ENCODE peak calls at places on chromosomes 3 and 15, in five cellular contexts. K, H, Q, R and A are unnamed samples.

GRCh38 chr3:180294282-180295027 is 257.7 kb upstream of the PEX5L start:
- DNase-seq in H (no peak), Q (no peak), R (no peak), K (no peak), A (no peak)

GRCh38 chr3:159852821-159853505 is 135.7 kb upstream of the IL12A start:
- DNase-seq in R (peak), H (no peak), K (peak), Q (peak), A (no peak)

GRCh38 chr3:141603473-141604035 is 116.7 kb downstream of the RASA2 start:
- DNase-seq in H (no peak), R (no peak), Q (no peak), K (no peak), A (no peak)

GRCh38 chr3:12232785-12233317 is 56.0 kb upstream of the PPARG start:
- DNase-seq in K (no peak), R (no peak), Q (no peak), H (no peak), A (no peak)

GRCh38 chr15:67093146-67093874 is 27.9 kb downstream of the SMAD3 start:
- DNase-seq in R (no peak), H (peak), K (no peak), Q (no peak), A (no peak)

GRCh38 chr3:112982710-112983109 is 7.8 kb upstream of the CD200R1 start:
- DNase-seq in H (no peak), K (no peak), R (no peak), Q (no peak), A (no peak)

GRCh38 chr3:54304867-54305266 is 182.5 kb downstream of the CACNA2D3 start:
- DNase-seq in R (no peak), H (no peak), Q (no peak), K (no peak), A (no peak)

GRCh38 chr3:11764931-11765363 is 81.7 kb downstream of the TAMM41 start:
- DNase-seq in K (peak), R (peak), H (peak), Q (peak), A (peak)

GRCh38 chr15:40323953-40324937 is 753 bp downstream of the INAFM2 start:
- DNase-seq in K (no peak), H (peak), R (no peak), Q (no peak), A (no peak)

GRCh38 chr3:179264456-179264855 is 13.5 kb upstream of the KCNMB3 start:
- DNase-seq in R (no peak), Q (no peak), H (no peak), K (no peak), A (no peak)

GRCh38 chr3:179268400-179269051 is 17.6 kb upstream of the KCNMB3 start:
- DNase-seq in R (no peak), K (no peak), H (peak), Q (no peak), A (no peak)

GRCh38 chr3:179266701-179267211 is 15.8 kb upstream of the KCNMB3 start:
- DNase-seq in K (no peak), H (peak), Q (no peak), R (no peak), A (no peak)

GRCh38 chr3:179265092-179265491 is 14.2 kb upstream of the KCNMB3 start:
- DNase-seq in Q (no peak), H (no peak), K (no peak), R (no peak), A (no peak)

DNA sequence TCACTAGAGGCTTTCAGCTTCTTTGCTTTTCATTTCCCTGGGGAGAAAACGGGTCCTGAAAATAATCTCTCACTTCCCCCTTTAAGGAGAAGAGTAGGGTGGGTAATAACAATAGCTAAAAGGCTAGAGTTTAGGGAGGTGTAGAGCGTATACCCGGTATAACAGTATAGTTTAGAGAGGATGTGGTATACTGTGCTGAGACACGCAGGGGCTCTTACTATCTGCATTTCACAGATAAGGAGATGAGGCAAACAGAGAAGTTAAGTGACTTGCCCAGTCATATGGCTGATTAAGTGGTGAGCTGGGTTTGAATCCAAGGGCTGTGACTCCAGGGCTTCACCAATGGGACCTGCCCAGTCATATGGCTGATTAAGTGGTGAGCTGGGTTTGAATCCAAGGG is 15.0 kb upstream of the KCNMB3 start:
- DNase-seq in Q (no peak), R (no peak), K (no peak), H (peak), A (no peak)
- H3K4me3 ChIP-seq in Q (no peak), R (no peak), K (no peak), H (no peak), A (no peak)

GRCh38 chr3:143002727-143003126 is 1.4 kb downstream of the U2SURP start:
- DNase-seq in H (peak), K (no peak), Q (no peak), R (no peak), A (no peak)

GRCh38 chr3:143001034-143001368 is 369 bp upstream of the U2SURP start:
- DNase-seq in K (no peak), R (no peak), H (no peak), Q (no peak), A (no peak)

GRCh38 chr3:143002083-143002712 is 828 bp downstream of the U2SURP start:
- DNase-seq in R (no peak), K (peak), Q (peak), H (peak), A (no peak)

GRCh38 chr3:143000525-143000924 is 845 bp upstream of the U2SURP start:
- DNase-seq in R (no peak), K (peak), H (no peak), Q (peak), A (no peak)

DNA sequence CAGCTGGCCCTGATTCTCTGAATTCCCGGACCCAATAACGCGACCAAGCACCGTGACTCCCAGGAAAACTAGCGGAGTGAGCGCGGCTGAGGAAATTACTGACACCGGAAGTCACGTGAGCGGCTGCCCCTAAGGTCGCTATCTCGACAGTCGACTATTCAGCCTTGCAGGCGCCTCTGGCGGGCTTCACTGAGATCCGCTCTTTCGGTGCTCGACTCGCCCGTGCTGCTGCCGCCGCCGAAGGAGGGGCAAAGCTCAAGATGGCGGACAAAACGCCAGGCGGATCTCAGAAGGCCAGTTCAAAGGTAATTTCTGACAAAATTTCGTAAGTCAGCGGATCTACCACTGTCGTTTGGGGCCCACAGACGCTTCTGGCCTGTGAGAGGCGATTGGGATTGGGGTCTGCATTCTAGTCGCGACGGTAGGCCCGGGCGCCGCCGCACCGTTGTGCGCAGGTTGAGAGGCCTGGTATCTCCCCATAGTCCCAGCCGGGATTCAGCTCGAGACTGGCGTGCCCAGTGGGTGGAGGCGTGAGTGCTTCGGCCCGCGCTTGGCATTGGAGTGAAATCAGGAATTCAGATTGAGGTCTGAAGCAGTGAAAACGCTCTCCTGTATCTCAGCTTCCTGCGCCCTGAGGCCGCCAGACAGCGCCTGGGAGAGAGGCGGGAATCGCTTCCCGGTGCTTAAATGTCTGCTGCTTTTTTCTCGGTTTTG is at the start of gene U2SURP:
- DNase-seq in K (peak), Q (peak), H (peak), R (peak), A (peak)
- H3K4me3 ChIP-seq in K (peak), Q (peak), H (peak), R (peak), A (peak)

GRCh38 chr15:83887404-83887803 is 233.5 kb downstream of the ADAMTSL3 start:
- DNase-seq in H (no peak), Q (no peak), R (no peak), K (no peak), A (no peak)
- H3K4me3 ChIP-seq in H (no peak), Q (no peak), R (no peak), K (no peak), A (no peak)

GRCh38 chr15:93028111-93028631 is 60.8 kb downstream of the RGMA start:
- DNase-seq in Q (peak), H (no peak), K (no peak), R (no peak), A (no peak)

GRCh38 chr15:93025625-93025982 is 63.4 kb downstream of the RGMA start:
- DNase-seq in Q (no peak), H (no peak), R (no peak), K (no peak), A (no peak)

GRCh38 chr15:93026359-93026758 is 62.7 kb downstream of the RGMA start:
- DNase-seq in K (no peak), R (no peak), H (no peak), Q (no peak), A (no peak)

GRCh38 chr15:93028632-93029612 is 60.1 kb downstream of the RGMA start:
- DNase-seq in R (no peak), K (peak), H (peak), Q (peak), A (peak)

GRCh38 chr15:93027413-93027812 is 61.6 kb downstream of the RGMA start:
- DNase-seq in Q (no peak), H (no peak), K (no peak), R (no peak), A (no peak)
- H3K4me3 ChIP-seq in Q (no peak), H (no peak), K (no peak), R (no peak), A (no peak)

DNA sequence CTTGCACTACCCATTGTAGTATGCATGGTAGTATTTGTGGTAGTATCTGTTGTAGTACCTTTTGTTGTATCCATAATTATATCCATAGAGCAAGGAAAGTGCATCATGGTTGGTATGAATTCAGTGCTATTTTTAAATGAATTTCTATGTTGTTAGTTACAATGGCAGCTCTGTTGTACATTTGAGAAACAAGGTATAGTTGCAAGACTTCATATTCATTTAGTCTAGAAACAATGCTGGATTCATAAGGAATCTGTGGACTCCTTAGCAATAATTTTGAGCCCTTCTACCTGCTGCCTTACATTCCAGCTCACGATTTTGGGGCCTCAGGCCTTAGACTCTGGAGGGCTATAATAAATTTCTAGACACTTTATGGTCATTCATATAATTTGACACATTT is 141.8 kb downstream of the FAM43A start:
- DNase-seq in K (no peak), H (no peak), Q (no peak), R (no peak), A (no peak)
- H3K4me3 ChIP-seq in K (no peak), H (no peak), Q (no peak), R (no peak), A (no peak)

GRCh38 chr3:59335338-59335737 is 285.5 kb upstream of the CFAP20DC start:
- DNase-seq in Q (no peak), R (no peak), K (no peak), H (no peak), A (no peak)
- H3K4me3 ChIP-seq in Q (no peak), R (no peak), K (no peak), H (no peak), A (no peak)

GRCh38 chr3:58570851-58571250 is 6.3 kb downstream of the FAM107A start:
- DNase-seq in R (no peak), Q (no peak), H (no peak), K (no peak), A (no peak)

GRCh38 chr3:58574682-58575081 is 2.5 kb downstream of the FAM107A start:
- DNase-seq in Q (no peak), R (no peak), K (no peak), H (no peak), A (no peak)

GRCh38 chr3:58572634-58573230 is 4.5 kb downstream of the FAM107A start:
- DNase-seq in Q (no peak), K (no peak), H (no peak), R (no peak), A (no peak)

GRCh38 chr3:58573638-58574037 is 3.6 kb downstream of the FAM107A start:
- DNase-seq in R (no peak), K (no peak), H (no peak), Q (peak), A (no peak)

GRCh38 chr3:58572013-58572633 is 5.1 kb downstream of the FAM107A start:
- DNase-seq in Q (no peak), K (peak), H (peak), R (no peak), A (no peak)
- H3K4me3 ChIP-seq in Q (no peak), K (no peak), H (no peak), R (no peak), A (no peak)

DNA sequence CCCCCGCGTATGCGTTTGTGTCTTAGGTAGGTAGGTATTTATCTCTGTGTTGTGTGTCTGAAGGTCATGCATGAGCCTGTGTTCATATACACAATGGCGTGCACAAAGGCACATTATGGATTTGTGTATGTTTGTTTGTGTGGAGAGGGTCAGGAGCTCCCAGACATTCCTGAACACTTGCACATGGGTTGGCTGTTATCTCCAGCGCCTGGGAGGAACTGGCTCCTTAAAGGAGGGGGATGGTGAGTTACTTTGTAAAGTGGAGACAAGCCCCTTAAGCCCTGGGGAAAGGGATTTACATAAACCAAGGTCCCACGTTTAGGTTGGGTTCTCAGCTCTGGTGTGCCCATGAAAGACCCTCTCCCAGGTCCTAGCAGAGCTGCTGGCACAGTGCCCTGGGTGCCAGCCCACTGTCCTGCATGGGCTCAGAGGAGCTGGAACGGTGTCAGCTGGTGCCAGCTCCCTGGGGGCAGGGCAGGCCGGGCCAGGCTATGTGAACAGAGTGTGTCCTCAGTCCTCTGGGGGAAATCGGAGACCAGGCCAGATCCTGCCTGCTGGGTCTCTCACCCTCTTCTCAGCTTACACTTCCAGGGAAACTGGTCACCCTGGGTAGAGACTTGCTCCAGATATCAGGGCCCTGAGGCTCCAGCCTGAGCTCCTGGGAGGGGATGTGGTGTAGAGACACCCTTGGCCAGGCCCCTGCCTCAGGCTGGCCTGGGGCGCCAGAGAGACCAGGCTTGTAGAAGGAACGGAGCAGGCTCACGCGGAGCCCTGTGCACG is 25.1 kb downstream of the SNX33 start:
- DNase-seq in R (peak), H (no peak), Q (peak), K (peak), A (peak)
- H3K4me3 ChIP-seq in R (no peak), H (no peak), Q (no peak), K (no peak), A (no peak)

DNA sequence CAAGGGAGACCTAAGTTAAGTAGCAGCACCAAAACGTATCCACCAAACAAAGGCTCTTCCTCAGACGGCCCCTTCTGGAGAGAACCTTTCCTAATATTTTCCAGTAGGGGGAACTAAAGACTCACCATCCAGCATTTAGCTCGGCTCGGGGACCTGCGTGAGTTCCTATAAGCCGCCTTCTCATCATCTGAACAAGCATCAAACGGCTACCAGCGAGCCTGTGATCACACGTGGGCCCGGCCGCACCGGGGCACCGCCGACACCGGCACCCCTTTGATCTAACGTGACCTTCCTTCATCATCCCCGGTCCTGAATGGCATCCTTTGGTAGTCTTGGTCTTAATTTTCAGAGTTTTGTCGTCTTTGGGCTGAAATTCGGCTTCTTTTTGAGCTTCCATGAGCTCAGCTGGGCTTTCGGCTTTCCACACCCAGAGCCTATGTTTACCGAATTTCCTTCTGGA is 1.4 kb upstream of the ROBO2 start:
- DNase-seq in K (peak), H (peak), R (peak), Q (peak), A (peak)
- H3K4me3 ChIP-seq in K (peak), H (no peak), R (no peak), Q (peak), A (peak)